ENCODE peak calls at places on chromosomes 12 and 14, in six cellular contexts. I is IMR-90, N is mesenchymal stem cell, J is neuronal stem cell, F is H1, Y is H9. U is an unnamed sample.

GRCh38 chr12:132004946-132005345 is 55.2 kb downstream of the EP400 start:
- DNase-seq in I (no peak), N (no peak), J (no peak), F (no peak), Y (no peak), U (no peak)

GRCh38 chr14:81480741-81481140 is 52.9 kb downstream of the SEL1L start:
- DNase-seq in I (no peak), N (no peak), J (no peak), F (no peak), Y (no peak), U (no peak)

GRCh38 chr12:131494741-131495524 is 216.0 kb upstream of the SFSWAP start:
- DNase-seq in I (no peak), N (no peak), J (no peak), F (no peak), Y (peak), U (no peak)

GRCh38 chr14:23364604-23365352 is at the start of gene EFS:
- DNase-seq in I (peak), N (peak), J (peak), F (no peak), Y (peak), U (peak)

GRCh38 chr14:75561013-75561432 is 17.4 kb upstream of the FLVCR2 start:
- DNase-seq in I (peak), N (peak), J (peak), F (peak), Y (peak), U (peak)

GRCh38 chr14:64137657-64138290 is 156.4 kb downstream of the ESR2 start:
- DNase-seq in I (peak), N (peak), J (no peak), F (no peak), Y (no peak), U (peak)

GRCh38 chr12:6758511-6758910 is 5.6 kb upstream of the MLF2 start:
- DNase-seq in I (no peak), N (no peak), J (no peak), F (no peak), Y (no peak), U (peak)

GRCh38 chr12:104456417-104456949 is at the start of gene CHST11:
- DNase-seq in I (peak), N (peak), J (peak), F (peak), Y (peak), U (peak)

GRCh38 chr12:32402170-32402569 is 2.8 kb downstream of the FGD4 start:
- DNase-seq in I (no peak), N (no peak), J (no peak), F (no peak), Y (no peak), U (peak)

GRCh38 chr14:59206892-59207291 is 18.4 kb downstream of the DAAM1 start:
- DNase-seq in I (no peak), N (no peak), J (no peak), F (no peak), Y (no peak), U (no peak)

GRCh38 chr12:97616936-97617335 is 154.3 kb downstream of the RMST start:
- DNase-seq in I (no peak), N (no peak), J (no peak), F (no peak), Y (no peak), U (no peak)

GRCh38 chr14:68806526-68807147 is 13.8 kb upstream of the ZFP36L1 start:
- DNase-seq in I (no peak), N (peak), J (no peak), F (no peak), Y (no peak), U (no peak)

GRCh38 chr12:98736352-98737326 is 91.5 kb downstream of the APAF1 start:
- DNase-seq in I (peak), N (peak), J (no peak), F (no peak), Y (peak), U (peak)

GRCh38 chr12:124386661-124387509 is 92.0 kb downstream of the RFLNA start:
- DNase-seq in I (no peak), N (peak), J (no peak), F (no peak), Y (no peak), U (no peak)

GRCh38 chr14:55965851-55966250 is 152.4 kb upstream of the PELI2 start:
- DNase-seq in I (no peak), N (no peak), J (no peak), F (no peak), Y (no peak), U (no peak)

GRCh38 chr12:109880049-109880931 is at the start of gene GLTP:
- DNase-seq in I (peak), N (peak), J (peak), F (peak), Y (peak), U (peak)

GRCh38 chr12:77104792-77105191 is 39.4 kb upstream of the E2F7 start:
- DNase-seq in I (peak), N (peak), J (no peak), F (no peak), Y (no peak), U (peak)

GRCh38 chr14:99902925-99903324 is 109.7 kb downstream of the EML1 start:
- DNase-seq in I (no peak), N (no peak), J (no peak), F (no peak), Y (no peak), U (no peak)

GRCh38 chr12:124390442-124391116 is 95.7 kb downstream of the RFLNA start:
- DNase-seq in I (peak), N (peak), J (no peak), F (no peak), Y (no peak), U (no peak)

GRCh38 chr14:51783765-51784164 is 76.6 kb upstream of the GNG2 start:
- DNase-seq in I (peak), N (peak), J (no peak), F (no peak), Y (no peak), U (no peak)

GRCh38 chr12:120137833-120138232 is 21.3 kb upstream of the RAB35 start:
- DNase-seq in I (no peak), N (no peak), J (no peak), F (no peak), Y (no peak), U (no peak)

GRCh38 chr14:79334272-79334671 is 877.0 kb downstream of the DIO2 start:
- DNase-seq in I (no peak), N (no peak), J (no peak), F (no peak), Y (no peak), U (peak)

GRCh38 chr12:124906606-124907261 is 7.7 kb downstream of the UBC start:
- DNase-seq in I (peak), N (peak), J (peak), F (no peak), Y (peak), U (peak)

GRCh38 chr14:68521557-68521901 is 271.3 kb downstream of the ZFP36L1 start:
- DNase-seq in I (no peak), N (no peak), J (no peak), F (no peak), Y (no peak), U (no peak)

GRCh38 chr14:59564356-59564755 is 12.3 kb downstream of the CCDC175 start:
- DNase-seq in I (no peak), N (no peak), J (no peak), F (no peak), Y (no peak), U (peak)

GRCh38 chr12:3168775-3169221 is 91.6 kb downstream of the TSPAN9 start:
- DNase-seq in I (peak), N (peak), J (no peak), F (peak), Y (no peak), U (peak)

GRCh38 chr14:70792939-70793338 is 16.4 kb downstream of the MAP3K9 start:
- DNase-seq in I (no peak), N (no peak), J (no peak), F (no peak), Y (no peak), U (no peak)

GRCh38 chr12:124870515-124870914 is 6.9 kb upstream of the SCARB1 start:
- DNase-seq in I (no peak), N (no peak), J (no peak), F (no peak), Y (no peak), U (no peak)

GRCh38 chr14:101876539-101876938 is 87.8 kb upstream of the DYNC1H1 start:
- DNase-seq in I (peak), N (peak), J (no peak), F (no peak), Y (no peak), U (no peak)

GRCh38 chr14:24959791-24960331 is 90.1 kb downstream of the STXBP6 start:
- DNase-seq in I (peak), N (peak), J (no peak), F (no peak), Y (no peak), U (no peak)

GRCh38 chr12:107610030-107610859 is 75.4 kb upstream of the PWP1 start:
- DNase-seq in I (peak), N (peak), J (peak), F (peak), Y (peak), U (peak)

GRCh38 chr12:31583878-31584277 is 7.1 kb downstream of the DENND5B start:
- DNase-seq in I (no peak), N (no peak), J (no peak), F (no peak), Y (no peak), U (no peak)

GRCh38 chr12:48998497-48999353 is 450 bp downstream of the DDN start:
- DNase-seq in I (peak), N (peak), J (no peak), F (no peak), Y (peak), U (no peak)

GRCh38 chr14:89240414-89240813 is 176.6 kb downstream of the FOXN3 start:
- DNase-seq in I (peak), N (peak), J (no peak), F (no peak), Y (no peak), U (no peak)

DNA sequence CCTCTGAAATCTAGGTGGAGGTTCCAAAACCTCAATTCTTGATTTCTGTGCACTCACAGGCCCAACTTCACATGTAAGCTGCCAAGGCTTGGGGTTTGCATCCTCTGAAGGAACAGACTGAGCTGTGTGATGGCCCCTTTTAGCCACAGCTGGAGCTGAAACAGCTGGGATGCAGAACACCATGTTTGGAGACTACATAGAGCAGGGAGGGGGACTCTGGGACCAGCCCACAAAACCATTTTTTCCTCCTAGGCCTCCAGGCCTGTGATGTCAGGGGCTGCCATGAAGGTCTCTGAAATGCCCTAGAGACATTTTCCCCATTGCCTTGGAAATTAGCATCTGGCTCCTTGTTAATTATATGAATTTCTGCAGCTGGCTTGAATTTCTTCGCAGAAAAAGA is 1025.9 kb upstream of the NOVA1 start:
- DNase-seq in I (no peak), N (no peak), J (no peak), F (no peak), Y (no peak), U (no peak)
- H3K9ac ChIP-seq in I (no peak), N (no peak), J (no peak), F (no peak), Y (no peak), U (no peak)

DNA sequence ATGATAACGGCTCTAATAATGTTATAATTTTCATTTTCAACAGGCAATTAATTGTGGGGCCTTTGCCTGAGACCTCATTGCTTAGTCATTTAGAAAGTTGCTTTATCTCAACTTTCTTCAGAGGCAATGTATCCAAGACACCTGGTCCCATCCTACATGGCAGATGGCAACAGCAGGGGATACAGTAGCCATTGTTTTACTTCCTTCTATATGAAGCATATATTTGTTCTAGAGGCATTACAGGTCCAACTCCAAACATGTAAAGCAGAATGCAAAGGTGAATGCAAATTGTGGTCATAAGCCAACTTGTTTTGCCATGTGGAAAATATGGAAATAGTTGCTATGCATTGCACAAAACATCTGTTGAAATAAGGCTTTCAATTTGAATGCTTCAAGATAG is 109.7 kb upstream of the BCAT1 start:
- DNase-seq in I (no peak), N (no peak), J (no peak), F (no peak), Y (no peak), U (no peak)
- H2BK15ac ChIP-seq in I (no peak), N (no peak), J (no peak), F (no peak), Y (no peak), U (no peak)

GRCh38 chr12:57090456-57090855 is 1.5 kb downstream of the NAB2 start:
- DNase-seq in I (no peak), N (no peak), J (no peak), F (no peak), Y (no peak), U (no peak)
- H3K9ac ChIP-seq in I (peak), N (peak), J (peak), F (no peak), Y (no peak), U (peak)

GRCh38 chr12:23719493-23719892 is 230.0 kb downstream of the SOX5 start:
- DNase-seq in I (no peak), N (no peak), J (no peak), F (no peak), Y (no peak), U (no peak)

GRCh38 chr12:23721268-23721667 is 228.2 kb downstream of the SOX5 start:
- DNase-seq in I (no peak), N (no peak), J (no peak), F (no peak), Y (no peak), U (no peak)

DNA sequence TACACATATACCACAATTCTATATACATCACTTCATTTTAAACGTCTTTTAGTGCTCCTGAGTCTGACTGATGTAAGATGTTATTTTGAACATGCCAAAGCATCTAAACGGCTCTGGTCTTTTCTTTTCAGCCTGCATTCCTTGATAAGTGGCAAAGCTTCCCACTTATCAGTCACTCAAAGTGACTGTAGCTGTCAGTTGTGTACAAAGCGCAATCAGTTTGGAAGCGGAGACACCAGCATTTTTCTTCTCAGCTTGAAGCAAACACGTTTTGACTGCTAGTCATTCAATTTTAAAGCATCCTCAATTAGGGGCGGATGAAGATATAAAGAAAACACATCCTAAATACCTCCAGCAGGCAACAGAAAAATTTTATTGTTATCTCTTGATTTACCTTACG is 226.8 kb downstream of the SOX5 start:
- DNase-seq in I (no peak), N (no peak), J (no peak), F (no peak), Y (no peak), U (peak)
- H2BK15ac ChIP-seq in I (no peak), N (no peak), J (no peak), F (no peak), Y (no peak), U (no peak)

GRCh38 chr12:74401035-74401434 is 136.6 kb upstream of the ATXN7L3B start:
- DNase-seq in I (no peak), N (no peak), J (no peak), F (no peak), Y (no peak), U (peak)

DNA sequence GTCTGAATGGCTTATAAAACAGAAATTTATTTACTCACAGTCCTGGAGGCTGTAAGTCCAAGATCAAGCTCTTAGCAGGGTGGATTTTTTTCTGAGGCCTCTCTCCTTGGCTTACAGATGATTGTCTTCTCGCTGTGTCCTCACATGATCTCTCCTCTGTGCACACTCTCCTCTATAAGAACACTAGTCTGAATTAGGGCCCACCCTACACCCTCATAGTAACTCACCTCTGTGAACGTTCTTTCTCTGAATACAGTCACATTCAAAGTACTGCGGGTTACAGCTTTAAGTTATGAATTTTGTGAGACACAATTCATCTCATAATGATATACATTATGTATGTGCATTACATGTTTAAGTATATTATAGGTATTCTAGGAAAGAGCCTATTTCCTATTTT is 135.7 kb upstream of the ATXN7L3B start:
- DNase-seq in I (no peak), N (no peak), J (no peak), F (no peak), Y (no peak), U (no peak)
- H3K9ac ChIP-seq in I (no peak), N (no peak), J (no peak), F (no peak), Y (no peak), U (no peak)